ENCODE peak calls at places on chromosomes 12 and 14, in ten cellular contexts. S, P, N, V, I, O, B, F, K and X are unnamed samples.

GRCh38 chr12:127052491-127053232 is 1214.3 kb upstream of the TMEM132C start:
- DNase-seq in F (no peak), N (peak), K (peak), V (no peak), B (no peak), P (no peak), O (no peak), S (peak), I (no peak), X (no peak)

GRCh38 chr14:68306934-68307758 is 485.7 kb downstream of the ZFP36L1 start:
- DNase-seq in I (no peak), P (no peak), N (peak), B (no peak), V (peak), F (no peak), S (no peak), K (peak), O (no peak), X (peak)

GRCh38 chr12:95815635-95816212 is 25.2 kb upstream of the NTN4 start:
- DNase-seq in I (no peak), K (peak), P (no peak), S (no peak), B (no peak), N (peak), O (no peak), F (no peak), V (no peak), X (peak)

GRCh38 chr12:123905319-123905925 is 67.2 kb downstream of the CCDC92 start:
- DNase-seq in S (no peak), O (peak), P (no peak), I (peak), F (no peak), K (peak), V (no peak), B (no peak), N (peak), X (peak)

GRCh38 chr12:103505371-103506236 is 9.8 kb upstream of the C12orf42 start:
- DNase-seq in O (no peak), F (no peak), S (no peak), B (no peak), V (no peak), N (no peak), I (no peak), K (peak), P (no peak), X (no peak)

GRCh38 chr12:123634142-123634561 is 523 bp downstream of the GTF2H3 start:
- DNase-seq in P (no peak), V (no peak), F (no peak), S (no peak), I (no peak), B (no peak), N (no peak), K (no peak), O (no peak), X (no peak)

GRCh38 chr14:104245075-104245474 is 106.7 kb downstream of the KIF26A start:
- DNase-seq in S (no peak), N (no peak), O (no peak), P (no peak), K (no peak), V (no peak), B (no peak), F (no peak), I (no peak), X (no peak)

GRCh38 chr12:89537389-89537788 is 11.5 kb upstream of the POC1B start:
- DNase-seq in F (no peak), N (no peak), O (no peak), B (no peak), I (no peak), S (no peak), P (no peak), V (no peak), K (no peak), X (peak)

GRCh38 chr12:71695782-71696181 is 9.9 kb downstream of the TMEM19 start:
- DNase-seq in K (no peak), F (no peak), B (no peak), V (no peak), N (no peak), I (no peak), P (no peak), S (no peak), O (no peak), X (peak)

GRCh38 chr12:71688961-71689570 is 3.2 kb downstream of the TMEM19 start:
- DNase-seq in K (no peak), V (no peak), S (no peak), O (no peak), F (no peak), B (no peak), P (no peak), N (no peak), I (no peak), X (no peak)

GRCh38 chr12:71691504-71692129 is 5.7 kb downstream of the TMEM19 start:
- DNase-seq in V (no peak), O (no peak), B (no peak), S (no peak), I (no peak), N (no peak), K (no peak), P (no peak), F (no peak), X (peak)

GRCh38 chr12:71693126-71693525 is 7.2 kb downstream of the TMEM19 start:
- DNase-seq in P (no peak), S (no peak), N (no peak), K (no peak), F (no peak), B (no peak), I (no peak), O (no peak), V (peak), X (no peak)

DNA sequence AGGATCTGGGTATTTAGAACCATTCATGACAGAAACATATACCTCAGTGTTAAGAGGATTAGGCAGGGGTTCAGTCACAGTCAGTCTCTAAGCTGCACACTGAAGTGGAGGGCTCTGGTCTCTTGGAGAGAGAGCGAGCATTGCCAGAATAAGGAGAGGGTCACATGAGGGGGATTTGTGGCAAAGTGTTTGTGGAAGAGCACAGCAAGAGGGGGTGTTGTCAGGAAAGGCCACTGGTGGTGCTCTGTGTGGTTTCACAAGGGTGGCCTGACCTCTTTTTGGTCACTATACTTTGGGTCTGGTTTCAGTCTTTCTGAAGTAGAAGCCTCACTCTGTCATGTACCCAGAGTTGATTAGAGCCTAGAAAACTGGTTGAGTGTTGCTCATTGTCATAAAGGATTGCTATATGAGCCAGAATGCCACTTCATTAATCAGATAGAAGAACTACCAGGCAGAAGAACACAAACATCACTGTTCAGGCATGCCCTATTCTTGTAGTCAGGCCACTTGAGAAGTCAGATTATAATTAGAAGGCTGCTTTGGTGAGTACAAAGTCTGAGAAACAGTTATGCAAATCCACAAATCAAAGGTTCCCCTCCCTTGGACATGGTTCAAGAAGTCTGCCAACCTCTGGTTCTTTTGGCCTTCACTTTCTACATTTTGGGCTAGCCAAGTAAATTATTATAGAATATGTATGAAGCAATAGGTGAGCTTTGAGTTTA is 8.4 kb downstream of the TMEM19 start:
- DNase-seq in O (no peak), B (no peak), I (no peak), V (no peak), N (no peak), P (no peak), S (no peak), F (no peak), K (no peak), X (peak)
- H3K4me3 ChIP-seq in O (no peak), B (no peak), I (no peak), V (no peak), N (no peak), P (no peak), S (no peak), F (no peak), K (no peak), X (no peak)

DNA sequence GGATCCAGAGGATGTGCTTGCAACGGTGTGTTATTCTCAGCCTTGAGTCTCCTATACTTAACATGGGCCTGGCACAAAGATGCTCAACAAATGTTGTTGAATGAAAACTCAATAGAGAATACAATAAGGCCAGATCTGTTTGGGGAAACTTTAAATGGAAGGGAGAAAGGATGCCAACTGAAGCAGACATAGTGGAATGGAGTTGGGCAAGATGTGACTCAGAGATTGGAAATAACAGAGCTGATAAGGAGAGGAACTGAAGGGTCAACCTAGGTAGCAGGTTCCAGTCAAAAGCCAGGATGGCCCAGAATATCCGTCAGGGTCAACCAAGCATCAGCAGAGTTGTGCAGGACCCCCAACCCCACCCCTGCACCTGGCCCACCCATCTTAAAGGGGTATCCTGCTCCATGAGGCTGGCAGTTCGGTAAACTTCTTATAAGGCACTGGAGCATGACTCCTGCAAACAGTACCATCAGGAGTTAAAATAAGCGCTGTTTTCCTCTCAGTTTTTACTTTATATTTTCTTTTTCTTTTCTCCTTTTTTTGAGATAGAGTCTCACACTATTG is 1.0 kb upstream of the BCDIN3D start:
- DNase-seq in O (no peak), K (no peak), F (no peak), I (no peak), B (no peak), S (no peak), P (no peak), N (no peak), V (no peak), X (no peak)
- H3K4me3 ChIP-seq in O (no peak), K (no peak), F (no peak), I (no peak), B (no peak), S (no peak), P (no peak), N (no peak), V (no peak), X (no peak)

GRCh38 chr12:113831016-113831415 is 135.1 kb downstream of the RBM19 start:
- DNase-seq in N (no peak), K (peak), O (no peak), P (peak), S (peak), I (peak), F (no peak), B (no peak), V (no peak), X (no peak)
- H3K4me3 ChIP-seq in N (no peak), K (no peak), O (no peak), P (no peak), S (no peak), I (no peak), F (no peak), B (no peak), V (no peak), X (no peak)

GRCh38 chr14:38210587-38211257 is 3.0 kb downstream of the SSTR1 start:
- DNase-seq in F (no peak), K (peak), P (no peak), O (no peak), S (no peak), B (peak), I (no peak), N (peak), V (no peak), X (peak)
- H3K4me3 ChIP-seq in F (peak), K (peak), P (peak), O (no peak), S (peak), B (peak), I (peak), N (peak), V (no peak), X (peak)

GRCh38 chr14:105378199-105378598 is 20.1 kb upstream of the TEX22 start:
- DNase-seq in B (no peak), F (no peak), K (no peak), S (no peak), O (no peak), P (no peak), N (no peak), I (no peak), V (no peak), X (no peak)

GRCh38 chr14:105374389-105374788 is 23.9 kb upstream of the TEX22 start:
- DNase-seq in I (no peak), O (no peak), V (no peak), B (no peak), N (no peak), S (no peak), K (no peak), F (no peak), P (no peak), X (no peak)

GRCh38 chr14:105377555-105378182 is 20.7 kb upstream of the TEX22 start:
- DNase-seq in S (no peak), F (no peak), O (no peak), N (no peak), K (no peak), V (no peak), P (no peak), B (no peak), I (no peak), X (no peak)

GRCh38 chr14:105376521-105377440 is 21.6 kb upstream of the TEX22 start:
- DNase-seq in I (no peak), N (no peak), P (no peak), F (no peak), S (no peak), O (no peak), V (no peak), B (no peak), K (no peak), X (no peak)

GRCh38 chr14:105375635-105376057 is 22.7 kb upstream of the TEX22 start:
- DNase-seq in V (no peak), K (no peak), P (no peak), F (no peak), O (no peak), I (no peak), B (no peak), N (no peak), S (no peak), X (no peak)
- H3K4me3 ChIP-seq in V (no peak), K (no peak), P (no peak), F (no peak), O (no peak), I (no peak), B (no peak), N (no peak), S (no peak), X (no peak)